ENCODE peak calls at places on chromosome 21, in ten cellular contexts. W is left lobe of liver; E is cardiac muscle cell; U is activated naive CD8-positive, alpha-beta T cell treated with anti-CD3 and anti-CD28 coated beads for 36 hours; K is iris pigment epithelial cell; Z is left colon; S is kidney; F is endothelial cell; X is HL-60; G is central memory CD8-positive, alpha-beta T cell. D is an unnamed sample.

GRCh38 chr21:33412832-33413519 is 9.8 kb downstream of the IFNGR2 start:
- DNase-seq in W (peak; percentile 72), E (no peak), U (no peak), K (no peak), Z (peak; percentile 39), S (peak; percentile 71), F (no peak), X (no peak), G (no peak), D (no peak)

GRCh38 chr21:45859041-45859761 is 122.4 kb upstream of the COL6A1 start:
- DNase-seq in W (peak; percentile 33), E (no peak), U (no peak), K (no peak), Z (no peak), S (no peak), F (no peak), X (no peak), G (no peak), D (peak; percentile 46)

GRCh38 chr21:36207577-36208320 is 51.1 kb downstream of the DOP1B start:
- DNase-seq in W (no peak), E (peak; percentile 48), U (no peak), K (peak; percentile 79), Z (no peak), S (peak; percentile 34), F (no peak), X (no peak), G (no peak), D (no peak)

GRCh38 chr21:45768011-45768740 is 124.7 kb downstream of the PCBP3 start:
- DNase-seq in W (peak; percentile 32), E (no peak), U (peak; percentile 63), K (peak; percentile 70), Z (no peak), S (no peak), F (no peak), X (no peak), G (no peak), D (no peak)

GRCh38 chr21:33478858-33479678 is 706 bp downstream of the TMEM50B start:
- DNase-seq in W (peak; percentile 60), E (peak; percentile 55), U (peak; percentile 37), K (peak; percentile 36), Z (peak; percentile 56), S (peak; percentile 83), F (peak; percentile 43), X (peak; percentile 34), G (peak; percentile 11), D (peak; percentile 82)

GRCh38 chr21:14526199-14526598 is 19.9 kb downstream of the SAMSN1 start:
- DNase-seq in W (no peak), E (peak; percentile 27), U (no peak), K (no peak), Z (no peak), S (no peak), F (no peak), X (no peak), G (no peak), D (no peak)

GRCh38 chr21:29104239-29104708 is 26.2 kb upstream of the MAP3K7CL start:
- DNase-seq in W (no peak), E (no peak), U (no peak), K (peak; percentile 58), Z (no peak), S (no peak), F (no peak), X (no peak), G (no peak), D (no peak)

GRCh38 chr21:45259206-45259795 is 28.4 kb downstream of the POFUT2 start:
- DNase-seq in W (peak; percentile 40), E (no peak), U (no peak), K (no peak), Z (no peak), S (no peak), F (no peak), X (no peak), G (no peak), D (no peak)

GRCh38 chr21:26843912-26844257 is 1.3 kb downstream of the ADAMTS1 start:
- DNase-seq in W (no peak), E (no peak), U (no peak), K (peak; percentile 89), Z (no peak), S (no peak), F (no peak), X (no peak), G (no peak), D (no peak)

GRCh38 chr21:40215941-40216340 is 348.7 kb downstream of the PCP4 start:
- DNase-seq in W (no peak), E (no peak), U (no peak), K (no peak), Z (no peak), S (no peak), F (no peak), X (no peak), G (no peak), D (no peak)

GRCh38 chr21:31678478-31678877 is 19.0 kb downstream of the SOD1 start:
- DNase-seq in W (no peak), E (no peak), U (no peak), K (no peak), Z (no peak), S (no peak), F (no peak), X (no peak), G (no peak), D (no peak)

GRCh38 chr21:42190492-42190875 is 28.5 kb upstream of the ABCG1 start:
- DNase-seq in W (no peak), E (no peak), U (no peak), K (no peak), Z (no peak), S (no peak), F (no peak), X (no peak), G (no peak), D (no peak)

GRCh38 chr21:21210552-21210951 is 212.3 kb downstream of the NCAM2 start:
- DNase-seq in W (no peak), E (no peak), U (no peak), K (no peak), Z (no peak), S (no peak), F (no peak), X (no peak), G (no peak), D (no peak)

GRCh38 chr21:29130234-29130993 is at the start of gene MAP3K7CL:
- DNase-seq in W (no peak), E (no peak), U (no peak), K (peak; percentile 100), Z (no peak), S (peak; percentile 87), F (no peak), X (no peak), G (no peak), D (peak; percentile 93)

GRCh38 chr21:38455403-38455802 is 42.9 kb downstream of the ERG start:
- DNase-seq in W (no peak), E (no peak), U (no peak), K (no peak), Z (no peak), S (no peak), F (no peak), X (no peak), G (no peak), D (no peak)

GRCh38 chr21:14691924-14692323 is 145.8 kb upstream of the SAMSN1 start:
- DNase-seq in W (no peak), E (no peak), U (no peak), K (no peak), Z (no peak), S (no peak), F (no peak), X (no peak), G (no peak), D (no peak)

GRCh38 chr21:32772281-32773047 is 909 bp upstream of the PAXBP1 start:
- DNase-seq in W (peak; percentile 55), E (peak; percentile 13), U (peak; percentile 73), K (peak; percentile 53), Z (peak; percentile 57), S (no peak), F (peak; percentile 7), X (peak; percentile 79), G (no peak), D (no peak)

GRCh38 chr21:44916965-44917364 is 3.7 kb downstream of the ITGB2 start:
- DNase-seq in W (no peak), E (no peak), U (no peak), K (no peak), Z (no peak), S (peak; percentile 54), F (no peak), X (no peak), G (no peak), D (no peak)

GRCh38 chr21:39020751-39021474 is 162.3 kb downstream of the PSMG1 start:
- DNase-seq in W (no peak), E (no peak), U (no peak), K (peak; percentile 91), Z (no peak), S (peak; percentile 93), F (peak; percentile 52), X (peak; percentile 76), G (no peak), D (peak; percentile 86)

GRCh38 chr21:44907966-44908364 is 12.7 kb downstream of the ITGB2 start:
- DNase-seq in W (no peak), E (no peak), U (no peak), K (no peak), Z (no peak), S (no peak), F (no peak), X (peak; percentile 81), G (no peak), D (peak; percentile 92)

GRCh38 chr21:43908167-43908566 is 43.1 kb downstream of the AGPAT3 start:
- DNase-seq in W (no peak), E (no peak), U (no peak), K (no peak), Z (no peak), S (peak; percentile 73), F (no peak), X (no peak), G (no peak), D (peak; percentile 71)

GRCh38 chr21:35149698-35150097 is 100.6 kb upstream of the RUNX1 start:
- DNase-seq in W (no peak), E (no peak), U (no peak), K (peak; percentile 89), Z (no peak), S (no peak), F (no peak), X (no peak), G (no peak), D (no peak)

GRCh38 chr21:42193721-42194120 is 25.2 kb upstream of the ABCG1 start:
- DNase-seq in W (no peak), E (no peak), U (no peak), K (no peak), Z (no peak), S (no peak), F (no peak), X (no peak), G (no peak), D (no peak)

GRCh38 chr21:39103689-39104088 is 79.6 kb downstream of the PSMG1 start:
- DNase-seq in W (peak; percentile 37), E (no peak), U (no peak), K (no peak), Z (no peak), S (no peak), F (no peak), X (no peak), G (no peak), D (no peak)

GRCh38 chr21:42614391-42614790 is 39.0 kb upstream of the PDE9A start:
- DNase-seq in W (peak; percentile 36), E (no peak), U (peak; percentile 64), K (no peak), Z (no peak), S (peak; percentile 29), F (no peak), X (no peak), G (peak; percentile 26), D (peak; percentile 25)

GRCh38 chr21:43361493-43362296 is 65.2 kb downstream of the SIK1 start:
- DNase-seq in W (no peak), E (no peak), U (peak; percentile 35), K (peak; percentile 54), Z (peak; percentile 48), S (peak; percentile 90), F (no peak), X (no peak), G (no peak), D (no peak)

GRCh38 chr21:44752701-44753235 is 41.4 kb upstream of the TSPEAR start:
- DNase-seq in W (no peak), E (no peak), U (no peak), K (no peak), Z (no peak), S (no peak), F (no peak), X (no peak), G (no peak), D (peak; percentile 49)

GRCh38 chr21:44785620-44786344 is 15.8 kb downstream of the UBE2G2 start:
- DNase-seq in W (no peak), E (peak; percentile 37), U (no peak), K (peak; percentile 78), Z (no peak), S (no peak), F (no peak), X (no peak), G (no peak), D (no peak)

D was measured in posterior vena cava.